ENCODE peak calls at places on chromosomes 7 and 10, in nine cellular contexts. One of them, this sample, is unnamed.

GRCh38 chr7:149285581-149285975 is 23.6 kb downstream of the ZNF783 start:
- DNase-seq in stimulated activated naive B cell treated with anti-CD40 and anti-IgM and Interleukin-4, amounts not matched to agents 10 μg/mL and 1 μg/mL and 100 μg/mL, for 72 hours: no peak
- DNase-seq in ACHN: no peak
- DNase-seq in mucosa of gallbladder: no peak
- DNase-seq in left cardiac atrium: peak; percentile 57
- DNase-seq in effector memory CD8-positive, alpha-beta T cell: no peak
- DNase-seq in PC-3: peak; percentile 14
- DNase-seq in stimulated activated CD4-positive, alpha-beta T cell treated with anti-CD3 and anti-CD28 coated beads, Interleukin-12 subunit alpha, Interleukin-12 subunit beta, amount 100 ng/mL, for 4 hours: no peak
- DNase-seq in testis: no peak
- DNase-seq in this sample: no peak

GRCh38 chr10:22655312-22655973 is 58.9 kb downstream of the PIP4K2A start:
- DNase-seq in stimulated activated naive B cell treated with anti-CD40 and anti-IgM and Interleukin-4, amounts not matched to agents 10 μg/mL and 1 μg/mL and 100 μg/mL, for 72 hours: no peak
- DNase-seq in ACHN: no peak
- DNase-seq in mucosa of gallbladder: no peak
- DNase-seq in left cardiac atrium: no peak
- DNase-seq in effector memory CD8-positive, alpha-beta T cell: peak; percentile 36
- DNase-seq in PC-3: peak; percentile 93
- DNase-seq in stimulated activated CD4-positive, alpha-beta T cell treated with anti-CD3 and anti-CD28 coated beads, Interleukin-12 subunit alpha, Interleukin-12 subunit beta, amount 100 ng/mL, for 4 hours: no peak
- DNase-seq in testis: no peak
- DNase-seq in this sample: peak; percentile 77

GRCh38 chr7:4072161-4072925 is 609.8 kb upstream of the FOXK1 start:
- DNase-seq in stimulated activated naive B cell treated with anti-CD40 and anti-IgM and Interleukin-4, amounts not matched to agents 10 μg/mL and 1 μg/mL and 100 μg/mL, for 72 hours: no peak
- DNase-seq in ACHN: no peak
- DNase-seq in mucosa of gallbladder: peak; percentile 8
- DNase-seq in left cardiac atrium: no peak
- DNase-seq in effector memory CD8-positive, alpha-beta T cell: no peak
- DNase-seq in PC-3: no peak
- DNase-seq in stimulated activated CD4-positive, alpha-beta T cell treated with anti-CD3 and anti-CD28 coated beads, Interleukin-12 subunit alpha, Interleukin-12 subunit beta, amount 100 ng/mL, for 4 hours: no peak
- DNase-seq in testis: no peak
- DNase-seq in this sample: no peak

GRCh38 chr10:33781666-33782395 is 447.4 kb upstream of the NRP1 start:
- DNase-seq in stimulated activated naive B cell treated with anti-CD40 and anti-IgM and Interleukin-4, amounts not matched to agents 10 μg/mL and 1 μg/mL and 100 μg/mL, for 72 hours: no peak
- DNase-seq in ACHN: no peak
- DNase-seq in mucosa of gallbladder: no peak
- DNase-seq in left cardiac atrium: no peak
- DNase-seq in effector memory CD8-positive, alpha-beta T cell: no peak
- DNase-seq in PC-3: peak; percentile 45
- DNase-seq in stimulated activated CD4-positive, alpha-beta T cell treated with anti-CD3 and anti-CD28 coated beads, Interleukin-12 subunit alpha, Interleukin-12 subunit beta, amount 100 ng/mL, for 4 hours: no peak
- DNase-seq in testis: no peak
- DNase-seq in this sample: no peak

GRCh38 chr7:128893251-128894100 is 17.0 kb downstream of the KCP start:
- DNase-seq in stimulated activated naive B cell treated with anti-CD40 and anti-IgM and Interleukin-4, amounts not matched to agents 10 μg/mL and 1 μg/mL and 100 μg/mL, for 72 hours: no peak
- DNase-seq in ACHN: no peak
- DNase-seq in mucosa of gallbladder: peak; percentile 90
- DNase-seq in left cardiac atrium: peak; percentile 18
- DNase-seq in effector memory CD8-positive, alpha-beta T cell: no peak
- DNase-seq in PC-3: peak; percentile 92
- DNase-seq in stimulated activated CD4-positive, alpha-beta T cell treated with anti-CD3 and anti-CD28 coated beads, Interleukin-12 subunit alpha, Interleukin-12 subunit beta, amount 100 ng/mL, for 4 hours: no peak
- DNase-seq in testis: no peak
- DNase-seq in this sample: no peak

GRCh38 chr7:110786576-110786975 is 304.4 kb upstream of the LRRN3 start:
- DNase-seq in stimulated activated naive B cell treated with anti-CD40 and anti-IgM and Interleukin-4, amounts not matched to agents 10 μg/mL and 1 μg/mL and 100 μg/mL, for 72 hours: no peak
- DNase-seq in ACHN: no peak
- DNase-seq in mucosa of gallbladder: no peak
- DNase-seq in left cardiac atrium: no peak
- DNase-seq in effector memory CD8-positive, alpha-beta T cell: no peak
- DNase-seq in PC-3: no peak
- DNase-seq in stimulated activated CD4-positive, alpha-beta T cell treated with anti-CD3 and anti-CD28 coated beads, Interleukin-12 subunit alpha, Interleukin-12 subunit beta, amount 100 ng/mL, for 4 hours: no peak
- DNase-seq in testis: no peak
- DNase-seq in this sample: no peak

GRCh38 chr10:119522747-119523426 is 19.6 kb downstream of the RGS10 start:
- DNase-seq in stimulated activated naive B cell treated with anti-CD40 and anti-IgM and Interleukin-4, amounts not matched to agents 10 μg/mL and 1 μg/mL and 100 μg/mL, for 72 hours: no peak
- DNase-seq in ACHN: no peak
- DNase-seq in mucosa of gallbladder: no peak
- DNase-seq in left cardiac atrium: no peak
- DNase-seq in effector memory CD8-positive, alpha-beta T cell: no peak
- DNase-seq in PC-3: peak; percentile 22
- DNase-seq in stimulated activated CD4-positive, alpha-beta T cell treated with anti-CD3 and anti-CD28 coated beads, Interleukin-12 subunit alpha, Interleukin-12 subunit beta, amount 100 ng/mL, for 4 hours: no peak
- DNase-seq in testis: no peak
- DNase-seq in this sample: no peak

GRCh38 chr7:41188163-41189130 is 514.4 kb downstream of the INHBA start:
- DNase-seq in stimulated activated naive B cell treated with anti-CD40 and anti-IgM and Interleukin-4, amounts not matched to agents 10 μg/mL and 1 μg/mL and 100 μg/mL, for 72 hours: no peak
- DNase-seq in ACHN: no peak
- DNase-seq in mucosa of gallbladder: no peak
- DNase-seq in left cardiac atrium: no peak
- DNase-seq in effector memory CD8-positive, alpha-beta T cell: no peak
- DNase-seq in PC-3: peak; percentile 90
- DNase-seq in stimulated activated CD4-positive, alpha-beta T cell treated with anti-CD3 and anti-CD28 coated beads, Interleukin-12 subunit alpha, Interleukin-12 subunit beta, amount 100 ng/mL, for 4 hours: no peak
- DNase-seq in testis: no peak
- DNase-seq in this sample: peak; percentile 32

GRCh38 chr7:26620352-26620751 is 244.0 kb downstream of the SKAP2 start:
- DNase-seq in stimulated activated naive B cell treated with anti-CD40 and anti-IgM and Interleukin-4, amounts not matched to agents 10 μg/mL and 1 μg/mL and 100 μg/mL, for 72 hours: no peak
- DNase-seq in ACHN: peak; percentile 91
- DNase-seq in mucosa of gallbladder: no peak
- DNase-seq in left cardiac atrium: no peak
- DNase-seq in effector memory CD8-positive, alpha-beta T cell: no peak
- DNase-seq in PC-3: peak; percentile 13
- DNase-seq in stimulated activated CD4-positive, alpha-beta T cell treated with anti-CD3 and anti-CD28 coated beads, Interleukin-12 subunit alpha, Interleukin-12 subunit beta, amount 100 ng/mL, for 4 hours: no peak
- DNase-seq in testis: no peak
- DNase-seq in this sample: peak; percentile 1

This sample was measured in HFF-Myc.